ENCODE peak calls at places on chromosomes 2 and 18, in four cellular contexts. R is K562, Z is ecto neural progenitor cell, E is OCI-M1. D is an unnamed sample.
A peak's percentile ranks its signal among the peaks of the same experiment; 100 is the strongest.

GRCh38 chr2:25340340-25340886 is 1.3 kb downstream of the DNMT3A start:
- DNase-seq in R (peak; percentile 17), Z (peak; percentile 45), E (no peak), D (no peak)

GRCh38 chr2:196066794-196067382 is 1.7 kb downstream of the DNAH7 start:
- DNase-seq in R (peak; percentile 30), Z (no peak), E (peak; percentile 71), D (peak; percentile 10)

GRCh38 chr2:241122376-241123002 is 20.4 kb upstream of the MTERF4 start:
- DNase-seq in R (no peak), Z (no peak), E (no peak), D (no peak)

GRCh38 chr2:71042287-71042686 is 26.2 kb upstream of the NAGK start:
- DNase-seq in R (no peak), Z (no peak), E (no peak), D (no peak)

GRCh38 chr2:165897741-165898140 is 55.8 kb downstream of the TTC21B start:
- DNase-seq in R (no peak), Z (no peak), E (no peak), D (no peak)

GRCh38 chr2:239902749-239903201 is 122.4 kb downstream of the NDUFA10 start:
- DNase-seq in R (no peak), Z (peak; percentile 38), E (no peak), D (no peak)

GRCh38 chr2:223972656-223973102 is 15.4 kb downstream of the MRPL44 start:
- DNase-seq in R (no peak), Z (no peak), E (no peak), D (no peak)

GRCh38 chr2:231190531-231191197 is 7.8 kb upstream of the ARMC9 start:
- DNase-seq in R (no peak), Z (peak; percentile 76), E (no peak), D (no peak)

GRCh38 chr2:215352602-215353001 is 40.7 kb downstream of the ATIC start:
- DNase-seq in R (no peak), Z (no peak), E (no peak), D (no peak)

GRCh38 chr2:39665811-39666488 is at the start of gene TMEM178A:
- DNase-seq in R (no peak), Z (peak; percentile 66), E (no peak), D (no peak)

GRCh38 chr2:55618025-55618648 is 715 bp upstream of the PPP4R3B start:
- DNase-seq in R (peak; percentile 33), Z (no peak), E (peak; percentile 76), D (no peak)

GRCh38 chr2:205764502-205764815 is 82.2 kb downstream of the NRP2 start:
- DNase-seq in R (no peak), Z (no peak), E (no peak), D (no peak)

GRCh38 chr2:130933501-130933900 is 96.8 kb downstream of the ARHGEF4 start:
- DNase-seq in R (no peak), Z (no peak), E (no peak), D (no peak)

GRCh38 chr2:58207189-58207588 is 33.9 kb downstream of the FANCL start:
- DNase-seq in R (no peak), Z (no peak), E (no peak), D (no peak)

GRCh38 chr2:69311017-69311416 is 76.0 kb downstream of the GFPT1 start:
- DNase-seq in R (no peak), Z (no peak), E (no peak), D (no peak)

GRCh38 chr2:20664071-20664390 is 2.9 kb upstream of the GDF7 start:
- DNase-seq in R (no peak), Z (no peak), E (no peak), D (no peak)

GRCh38 chr18:63949068-63949737 is at the start of gene HMSD:
- DNase-seq in R (peak; percentile 25), Z (peak; percentile 80), E (no peak), D (peak; percentile 57)

GRCh38 chr2:120677221-120677620 is 58.4 kb upstream of the GLI2 start:
- DNase-seq in R (no peak), Z (no peak), E (no peak), D (no peak)

GRCh38 chr18:23950644-23951043 is 63.9 kb upstream of the TTC39C start:
- DNase-seq in R (no peak), Z (no peak), E (no peak), D (no peak)